ENCODE peak calls at places on chromosomes 3 and 15, in nine cellular contexts. One of them, this sample, is unnamed. For H3K36me3, the result is how much of the 10 kb centered on the place peaks cover.

GRCh38 chr15:65082303-65082958 is 5.9 kb downstream of the KBTBD13 start:
- DNase-seq in OCI-LY7: no peak
- DNase-seq in heart right ventricle: no peak
- DNase-seq in heart left ventricle: peak
- DNase-seq in kidney: no peak
- DNase-seq in adrenal gland: no peak
- DNase-seq in IMR-90: no peak
- DNase-seq in tibial artery: no peak
- DNase-seq in tibial nerve: no peak
- DNase-seq in this sample: no peak

GRCh38 chr3:169365993-169366915 is 297.3 kb downstream of the MECOM start:
- DNase-seq in OCI-LY7: no peak
- DNase-seq in heart right ventricle: no peak
- DNase-seq in heart left ventricle: no peak
- DNase-seq in kidney: peak
- DNase-seq in adrenal gland: no peak
- DNase-seq in IMR-90: no peak
- DNase-seq in tibial artery: no peak
- DNase-seq in tibial nerve: no peak
- DNase-seq in this sample: no peak

GRCh38 chr15:98763179-98763578 is 114.8 kb downstream of the IGF1R start:
- DNase-seq in OCI-LY7: no peak
- DNase-seq in heart right ventricle: no peak
- DNase-seq in heart left ventricle: no peak
- DNase-seq in kidney: no peak
- DNase-seq in adrenal gland: no peak
- DNase-seq in IMR-90: no peak
- DNase-seq in tibial artery: no peak
- DNase-seq in tibial nerve: no peak
- DNase-seq in this sample: no peak

GRCh38 chr15:60135961-60136360 is 131.8 kb downstream of the FOXB1 start:
- DNase-seq in OCI-LY7: no peak
- DNase-seq in heart right ventricle: no peak
- DNase-seq in heart left ventricle: no peak
- DNase-seq in kidney: no peak
- DNase-seq in adrenal gland: no peak
- DNase-seq in IMR-90: no peak
- DNase-seq in tibial artery: no peak
- DNase-seq in tibial nerve: no peak
- DNase-seq in this sample: no peak

GRCh38 chr3:190586631-190587000 is 72.7 kb downstream of the IL1RAP start:
- DNase-seq in OCI-LY7: no peak
- DNase-seq in heart right ventricle: no peak
- DNase-seq in heart left ventricle: peak
- DNase-seq in kidney: no peak
- DNase-seq in adrenal gland: no peak
- DNase-seq in IMR-90: peak
- DNase-seq in tibial artery: no peak
- DNase-seq in tibial nerve: no peak
- DNase-seq in this sample: peak

GRCh38 chr15:92082217-92082843 is 228.8 kb downstream of the SLCO3A1 start:
- DNase-seq in OCI-LY7: peak
- DNase-seq in heart right ventricle: peak
- DNase-seq in heart left ventricle: peak
- DNase-seq in kidney: no peak
- DNase-seq in adrenal gland: peak
- DNase-seq in IMR-90: peak
- DNase-seq in tibial artery: peak
- DNase-seq in tibial nerve: peak
- DNase-seq in this sample: peak

GRCh38 chr3:48026951-48027908 is 11.0 kb upstream of the MAP4 start:
- DNase-seq in OCI-LY7: no peak
- DNase-seq in heart right ventricle: no peak
- DNase-seq in heart left ventricle: no peak
- DNase-seq in kidney: no peak
- DNase-seq in adrenal gland: no peak
- DNase-seq in IMR-90: no peak
- DNase-seq in tibial artery: no peak
- DNase-seq in tibial nerve: no peak
- DNase-seq in this sample: no peak

GRCh38 chr3:195147649-195148121 is 123.3 kb downstream of the XXYLT1 start:
- DNase-seq in OCI-LY7: peak
- DNase-seq in heart right ventricle: peak
- DNase-seq in heart left ventricle: peak
- DNase-seq in kidney: no peak
- DNase-seq in adrenal gland: no peak
- DNase-seq in IMR-90: peak
- DNase-seq in tibial artery: no peak
- DNase-seq in tibial nerve: no peak
- DNase-seq in this sample: peak

GRCh38 chr15:25838871-25839195 is 24.3 kb downstream of the ATP10A start:
- DNase-seq in OCI-LY7: no peak
- DNase-seq in heart right ventricle: no peak
- DNase-seq in heart left ventricle: no peak
- DNase-seq in kidney: no peak
- DNase-seq in adrenal gland: no peak
- DNase-seq in IMR-90: no peak
- DNase-seq in tibial artery: no peak
- DNase-seq in tibial nerve: no peak
- DNase-seq in this sample: no peak

GRCh38 chr3:58059349-58060321 is 51.4 kb downstream of the FLNB start:
- DNase-seq in OCI-LY7: no peak
- DNase-seq in heart right ventricle: no peak
- DNase-seq in heart left ventricle: peak
- DNase-seq in kidney: peak
- DNase-seq in adrenal gland: peak
- DNase-seq in IMR-90: peak
- DNase-seq in tibial artery: no peak
- DNase-seq in tibial nerve: no peak
- DNase-seq in this sample: no peak

GRCh38 chr3:177816667-177817208 is 619.5 kb upstream of the TBL1XR1 start:
- DNase-seq in OCI-LY7: peak
- DNase-seq in heart right ventricle: peak
- DNase-seq in heart left ventricle: no peak
- DNase-seq in kidney: no peak
- DNase-seq in adrenal gland: no peak
- DNase-seq in IMR-90: peak
- DNase-seq in tibial artery: no peak
- DNase-seq in tibial nerve: no peak
- DNase-seq in this sample: no peak

GRCh38 chr3:13932578-13933295 is 52.9 kb upstream of the WNT7A start:
- DNase-seq in OCI-LY7: no peak
- DNase-seq in heart right ventricle: no peak
- DNase-seq in heart left ventricle: no peak
- DNase-seq in kidney: no peak
- DNase-seq in adrenal gland: no peak
- DNase-seq in IMR-90: no peak
- DNase-seq in tibial artery: no peak
- DNase-seq in tibial nerve: no peak
- DNase-seq in this sample: no peak

GRCh38 chr3:177102526-177102925 is 94.8 kb downstream of the TBL1XR1 start:
- DNase-seq in OCI-LY7: no peak
- DNase-seq in heart right ventricle: no peak
- DNase-seq in heart left ventricle: no peak
- DNase-seq in kidney: no peak
- DNase-seq in adrenal gland: no peak
- DNase-seq in IMR-90: peak
- DNase-seq in tibial artery: no peak
- DNase-seq in tibial nerve: no peak
- DNase-seq in this sample: no peak

GRCh38 chr3:105334138-105334882 is 32.4 kb upstream of the ALCAM start:
- DNase-seq in OCI-LY7: no peak
- DNase-seq in heart right ventricle: no peak
- DNase-seq in heart left ventricle: no peak
- DNase-seq in kidney: no peak
- DNase-seq in adrenal gland: no peak
- DNase-seq in IMR-90: peak
- DNase-seq in tibial artery: no peak
- DNase-seq in tibial nerve: no peak
- DNase-seq in this sample: no peak

GRCh38 chr15:44812029-44812517 is 75.7 kb downstream of the TRIM69 start:
- DNase-seq in OCI-LY7: no peak
- DNase-seq in heart right ventricle: no peak
- DNase-seq in heart left ventricle: peak
- DNase-seq in kidney: no peak
- DNase-seq in adrenal gland: no peak
- DNase-seq in IMR-90: no peak
- DNase-seq in tibial artery: no peak
- DNase-seq in tibial nerve: no peak
- DNase-seq in this sample: no peak

GRCh38 chr15:91104111-91104510 is 4.1 kb downstream of the SV2B start:
- DNase-seq in OCI-LY7: no peak
- DNase-seq in heart right ventricle: peak
- DNase-seq in heart left ventricle: peak
- DNase-seq in kidney: no peak
- DNase-seq in adrenal gland: peak
- DNase-seq in IMR-90: no peak
- DNase-seq in tibial artery: peak
- DNase-seq in tibial nerve: no peak
- DNase-seq in this sample: no peak

GRCh38 chr3:134625462-134625861 is 25.4 kb downstream of the KY start:
- DNase-seq in OCI-LY7: no peak
- DNase-seq in heart right ventricle: no peak
- DNase-seq in heart left ventricle: no peak
- DNase-seq in kidney: no peak
- DNase-seq in adrenal gland: peak
- DNase-seq in IMR-90: no peak
- DNase-seq in tibial artery: no peak
- DNase-seq in tibial nerve: no peak
- DNase-seq in this sample: no peak

DNA sequence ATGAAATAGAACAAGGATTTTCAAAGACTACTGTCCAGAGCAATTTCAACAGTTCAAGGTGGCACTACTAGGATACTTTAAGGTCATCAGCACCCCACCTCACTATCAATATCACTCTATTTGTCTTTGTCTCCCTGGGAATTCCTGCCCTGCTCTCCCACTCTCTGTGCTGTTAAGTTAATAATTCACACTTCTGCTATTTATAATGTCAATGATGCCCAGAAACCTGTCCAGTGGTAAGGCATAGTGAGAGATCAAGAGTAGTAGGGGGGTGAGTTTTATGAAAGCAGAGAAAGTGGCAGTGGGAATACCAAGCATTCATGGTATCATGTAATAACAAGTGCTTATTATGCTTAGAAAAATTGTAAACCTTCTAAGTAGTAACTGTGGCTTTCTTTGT is 7.3 kb downstream of the TMCO5A start:
- DNase-seq in OCI-LY7: no peak
- DNase-seq in heart right ventricle: no peak
- DNase-seq in heart left ventricle: no peak
- DNase-seq in kidney: no peak
- DNase-seq in adrenal gland: no peak
- DNase-seq in IMR-90: no peak
- DNase-seq in tibial artery: no peak
- DNase-seq in tibial nerve: no peak
- DNase-seq in this sample: no peak
- H3K36me3 ChIP-seq in OCI-LY7: under half
- H3K36me3 ChIP-seq in heart right ventricle: under half
- H3K36me3 ChIP-seq in heart left ventricle: under half
- H3K36me3 ChIP-seq in kidney: under half
- H3K36me3 ChIP-seq in adrenal gland: under half
- H3K36me3 ChIP-seq in IMR-90: under half
- H3K36me3 ChIP-seq in tibial artery: under half
- H3K36me3 ChIP-seq in tibial nerve: under half
- H3K36me3 ChIP-seq in this sample: under half

DNA sequence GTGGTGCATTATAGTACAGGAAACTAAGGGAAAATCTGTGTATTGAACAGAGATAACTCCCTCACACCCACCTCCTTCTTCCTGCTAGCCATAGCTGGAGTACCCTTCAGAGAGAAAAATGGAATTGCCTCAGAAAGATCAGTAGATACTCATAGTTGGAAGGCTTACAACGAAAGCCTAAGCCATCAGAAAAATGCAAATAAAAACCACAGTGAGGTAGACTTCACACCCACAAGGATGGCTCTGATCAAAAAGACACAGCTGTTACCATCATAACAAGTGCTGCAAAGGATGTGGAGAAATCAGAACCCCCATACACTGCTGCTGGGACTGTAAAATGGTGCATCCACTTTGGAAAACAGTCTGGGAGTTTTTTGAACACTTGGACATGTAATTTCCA is 7.4 kb upstream of the DLG1 start:
- DNase-seq in OCI-LY7: peak
- DNase-seq in heart right ventricle: no peak
- DNase-seq in heart left ventricle: no peak
- DNase-seq in kidney: no peak
- DNase-seq in adrenal gland: no peak
- DNase-seq in IMR-90: peak
- DNase-seq in tibial artery: no peak
- DNase-seq in tibial nerve: no peak
- DNase-seq in this sample: no peak
- H3K27ac ChIP-seq in OCI-LY7: no peak
- H3K27ac ChIP-seq in heart right ventricle: no peak
- H3K27ac ChIP-seq in heart left ventricle: no peak
- H3K27ac ChIP-seq in kidney: no peak
- H3K27ac ChIP-seq in adrenal gland: no peak
- H3K27ac ChIP-seq in IMR-90: peak
- H3K27ac ChIP-seq in tibial artery: no peak
- H3K27ac ChIP-seq in tibial nerve: no peak
- H3K27ac ChIP-seq in this sample: no peak

DNA sequence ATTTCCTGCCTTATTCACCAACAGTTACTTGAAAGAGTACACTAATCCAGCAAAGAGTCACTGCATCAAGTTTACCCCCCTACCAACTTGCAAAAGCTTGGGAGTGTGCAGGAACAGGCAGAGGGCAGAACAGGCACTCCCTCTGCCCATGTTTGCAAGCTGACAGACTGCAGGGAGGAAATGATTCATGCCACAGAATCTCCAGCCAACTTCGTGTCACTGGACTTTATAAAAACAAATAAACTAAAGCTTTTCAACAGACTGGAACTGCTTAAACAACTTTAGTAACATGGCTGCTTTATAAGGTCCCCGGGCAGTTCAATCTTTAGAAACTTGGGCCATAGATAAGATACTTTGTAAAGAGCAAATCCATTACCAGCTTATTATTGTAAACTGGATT is 129.5 kb downstream of the THRB start:
- DNase-seq in OCI-LY7: no peak
- DNase-seq in heart right ventricle: peak
- DNase-seq in heart left ventricle: peak
- DNase-seq in kidney: no peak
- DNase-seq in adrenal gland: peak
- DNase-seq in IMR-90: peak
- DNase-seq in tibial artery: peak
- DNase-seq in tibial nerve: peak
- DNase-seq in this sample: peak
- TF ChIP-seq CTCF in OCI-LY7: no peak
- TF ChIP-seq CTCF in heart right ventricle: peak
- TF ChIP-seq CTCF in heart left ventricle: peak
- TF ChIP-seq CTCF in kidney: peak
- TF ChIP-seq CTCF in adrenal gland: no peak
- TF ChIP-seq CTCF in IMR-90: no peak
- TF ChIP-seq CTCF in tibial artery: no peak
- TF ChIP-seq CTCF in tibial nerve: no peak
- TF ChIP-seq CTCF in this sample: peak

DNA sequence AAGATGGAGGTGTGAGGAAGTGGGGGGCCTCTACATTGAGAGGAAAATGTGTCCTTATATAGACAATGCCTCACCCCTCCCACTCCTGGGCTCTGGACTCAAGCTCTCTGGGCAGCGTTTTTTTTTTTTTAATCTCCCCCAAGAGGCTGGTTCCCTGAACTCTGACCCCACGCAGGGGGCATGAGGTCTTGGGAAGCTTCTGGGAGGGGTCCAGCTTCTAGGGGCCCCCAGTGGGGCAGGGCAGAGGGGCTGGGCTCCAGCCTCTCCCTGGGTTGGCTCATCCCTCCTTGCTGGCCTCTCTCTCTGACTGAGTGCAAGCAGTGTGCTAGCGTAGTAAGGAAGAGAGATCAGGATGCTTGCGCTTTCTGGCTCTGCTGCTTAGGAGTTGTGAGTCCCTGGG is 101.4 kb upstream of the HACD2 start:
- DNase-seq in OCI-LY7: no peak
- DNase-seq in heart right ventricle: no peak
- DNase-seq in heart left ventricle: peak
- DNase-seq in kidney: no peak
- DNase-seq in adrenal gland: no peak
- DNase-seq in IMR-90: no peak
- DNase-seq in tibial artery: no peak
- DNase-seq in tibial nerve: no peak
- DNase-seq in this sample: no peak
- H3K36me3 ChIP-seq in OCI-LY7: under half
- H3K36me3 ChIP-seq in heart right ventricle: under half
- H3K36me3 ChIP-seq in heart left ventricle: under half
- H3K36me3 ChIP-seq in kidney: under half
- H3K36me3 ChIP-seq in adrenal gland: under half
- H3K36me3 ChIP-seq in IMR-90: half or more
- H3K36me3 ChIP-seq in tibial artery: half or more
- H3K36me3 ChIP-seq in tibial nerve: under half
- H3K36me3 ChIP-seq in this sample: under half